ENCODE peak calls at places on chromosomes 2 and 18, in nine cellular contexts. G is HFFc6; Y is astrocyte; P is occipital lobe; K is left ventricle myocardium inferior; B is GM13977; C is EL; A is activated T-cell treated with anti-CD3 and anti-CD28 coated beads, Interleukin-2, amount 50 U/mL, for 24 hours; W is B cell. O is an unnamed sample.

GRCh38 chr2:3867451-3867850 is 164.1 kb downstream of the DCDC2C start:
- DNase-seq in G (no peak), Y (no peak), P (no peak), K (no peak), B (no peak), C (no peak), A (no peak), W (no peak), O (no peak)

GRCh38 chr2:240912878-240913809 is 7.0 kb downstream of the CROCC2 start:
- DNase-seq in G (no peak), Y (peak), P (no peak), K (no peak), B (no peak), C (no peak), A (no peak), W (no peak), O (no peak)

GRCh38 chr18:11165952-11166351 is 16.6 kb upstream of the PIEZO2 start:
- DNase-seq in G (no peak), Y (no peak), P (no peak), K (no peak), B (no peak), C (no peak), A (no peak), W (no peak), O (no peak)

GRCh38 chr2:48253301-48253700 is 276.7 kb upstream of the STON1 start:
- DNase-seq in G (no peak), Y (no peak), P (no peak), K (no peak), B (no peak), C (no peak), A (no peak), W (peak), O (no peak)

GRCh38 chr2:27303093-27304025 is 4.9 kb downstream of the UCN start:
- DNase-seq in G (peak), Y (peak), P (no peak), K (no peak), B (peak), C (peak), A (peak), W (peak), O (peak)

GRCh38 chr18:79875931-79876461 is 75.5 kb downstream of the SLC66A2 start:
- DNase-seq in G (no peak), Y (no peak), P (no peak), K (no peak), B (no peak), C (no peak), A (peak), W (no peak), O (no peak)

GRCh38 chr2:182952741-182953450 is 85.4 kb downstream of the NCKAP1 start:
- DNase-seq in G (peak), Y (peak), P (no peak), K (no peak), B (no peak), C (peak), A (no peak), W (no peak), O (no peak)

GRCh38 chr2:27871805-27872204 is 18.4 kb downstream of the RBKS start:
- DNase-seq in G (no peak), Y (no peak), P (no peak), K (no peak), B (no peak), C (no peak), A (no peak), W (no peak), O (no peak)

GRCh38 chr2:144370937-144371584 is 148.9 kb downstream of the ZEB2 start:
- DNase-seq in G (no peak), Y (peak), P (no peak), K (no peak), B (no peak), C (peak), A (no peak), W (no peak), O (no peak)

GRCh38 chr18:23259701-23260661 is 124.7 kb downstream of the CABLES1 start:
- DNase-seq in G (peak), Y (peak), P (no peak), K (peak), B (peak), C (peak), A (peak), W (peak), O (peak)

GRCh38 chr2:142545036-142545435 is 332.4 kb upstream of the KYNU start:
- DNase-seq in G (no peak), Y (no peak), P (no peak), K (no peak), B (no peak), C (no peak), A (no peak), W (no peak), O (no peak)

GRCh38 chr2:240586919-240587800 is 626 bp downstream of the CAPN10 start:
- DNase-seq in G (peak), Y (no peak), P (no peak), K (peak), B (peak), C (peak), A (peak), W (peak), O (peak)

GRCh38 chr2:42566837-42567251 is 1.6 kb upstream of the MTA3 start:
- DNase-seq in G (no peak), Y (peak), P (no peak), K (no peak), B (peak), C (no peak), A (no peak), W (peak), O (no peak)

GRCh38 chr18:10099539-10100140 is 185.8 kb downstream of the VAPA start:
- DNase-seq in G (peak), Y (no peak), P (no peak), K (no peak), B (no peak), C (peak), A (no peak), W (no peak), O (no peak)

GRCh38 chr2:38712871-38713270 is 38.3 kb downstream of the SRSF7 start:
- DNase-seq in G (no peak), Y (no peak), P (no peak), K (no peak), B (no peak), C (peak), A (no peak), W (no peak), O (no peak)

GRCh38 chr18:46385124-46385523 is 271.9 kb downstream of the LOXHD1 start:
- DNase-seq in G (no peak), Y (no peak), P (no peak), K (no peak), B (no peak), C (no peak), A (no peak), W (no peak), O (no peak)

O was measured in HuH-7.5.